ENCODE peak calls at places on chromosomes 16 and 17, in five cellular contexts. One of them, this sample, is unnamed.

GRCh38 chr16:27813591-27813990 is 249.9 kb downstream of the GSG1L start:
- DNase-seq in LoVo: no peak
- DNase-seq in skeletal muscle cell: no peak
- DNase-seq in breast epithelium: no peak
- DNase-seq in globus pallidus: no peak
- DNase-seq in this sample: no peak

GRCh38 chr17:44518032-44518431 is 14.8 kb upstream of the GPATCH8 start:
- DNase-seq in LoVo: no peak
- DNase-seq in skeletal muscle cell: no peak
- DNase-seq in breast epithelium: no peak
- DNase-seq in globus pallidus: no peak
- DNase-seq in this sample: no peak

GRCh38 chr17:8025176-8025911 is 13.5 kb upstream of the ALOX15B start:
- DNase-seq in LoVo: no peak
- DNase-seq in skeletal muscle cell: no peak
- DNase-seq in breast epithelium: no peak
- DNase-seq in globus pallidus: no peak
- DNase-seq in this sample: no peak

GRCh38 chr16:59114790-59115189 is 380.7 kb upstream of the GOT2 start:
- DNase-seq in LoVo: no peak
- DNase-seq in skeletal muscle cell: no peak
- DNase-seq in breast epithelium: no peak
- DNase-seq in globus pallidus: no peak
- DNase-seq in this sample: no peak

GRCh38 chr17:48025904-48026502 is 11.6 kb downstream of the COPZ2 start:
- DNase-seq in LoVo: peak; percentile 41
- DNase-seq in skeletal muscle cell: no peak
- DNase-seq in breast epithelium: peak; percentile 37
- DNase-seq in globus pallidus: no peak
- DNase-seq in this sample: no peak

GRCh38 chr17:76682306-76682705 is 28.5 kb downstream of the MXRA7 start:
- DNase-seq in LoVo: no peak
- DNase-seq in skeletal muscle cell: peak; percentile 51
- DNase-seq in breast epithelium: no peak
- DNase-seq in globus pallidus: no peak
- DNase-seq in this sample: no peak

GRCh38 chr17:40461036-40461721 is 17.9 kb downstream of the IGFBP4 start:
- DNase-seq in LoVo: no peak
- DNase-seq in skeletal muscle cell: no peak
- DNase-seq in breast epithelium: no peak
- DNase-seq in globus pallidus: no peak
- DNase-seq in this sample: no peak

GRCh38 chr17:44610331-44610730 is 45.9 kb upstream of the MEIOC start:
- DNase-seq in LoVo: no peak
- DNase-seq in skeletal muscle cell: no peak
- DNase-seq in breast epithelium: no peak
- DNase-seq in globus pallidus: no peak
- DNase-seq in this sample: no peak

GRCh38 chr16:90018297-90019200 is 707 bp downstream of the DBNDD1 start:
- DNase-seq in LoVo: no peak
- DNase-seq in skeletal muscle cell: no peak
- DNase-seq in breast epithelium: no peak
- DNase-seq in globus pallidus: no peak
- DNase-seq in this sample: no peak

GRCh38 chr16:29745126-29745852 is 501 bp downstream of the C16orf54 start:
- DNase-seq in LoVo: no peak
- DNase-seq in skeletal muscle cell: no peak
- DNase-seq in breast epithelium: no peak
- DNase-seq in globus pallidus: peak; percentile 19
- DNase-seq in this sample: no peak

GRCh38 chr16:53022374-53022773 is 30.3 kb downstream of the CHD9NB start:
- DNase-seq in LoVo: peak; percentile 55
- DNase-seq in skeletal muscle cell: no peak
- DNase-seq in breast epithelium: no peak
- DNase-seq in globus pallidus: peak; percentile 47
- DNase-seq in this sample: peak; percentile 41

GRCh38 chr16:80084163-80084562 is 456.6 kb upstream of the DYNLRB2 start:
- DNase-seq in LoVo: no peak
- DNase-seq in skeletal muscle cell: no peak
- DNase-seq in breast epithelium: no peak
- DNase-seq in globus pallidus: no peak
- DNase-seq in this sample: no peak

GRCh38 chr16:89076159-89076558 is 17.5 kb upstream of the ACSF3 start:
- DNase-seq in LoVo: no peak
- DNase-seq in skeletal muscle cell: no peak
- DNase-seq in breast epithelium: no peak
- DNase-seq in globus pallidus: no peak
- DNase-seq in this sample: no peak

This sample was measured in HCT116.